ENCODE peak calls at places on chromosome X, in eight cellular contexts. W is SK-N-SH; G is SJSA1; Y is BE2C; V is GM23338; K is lower lobe of right lung; S is astrocyte; T is CD8-positive, alpha-beta memory T cell. J is an unnamed sample.
A peak's percentile ranks its signal among the peaks of the same experiment; 100 is the strongest.

GRCh38 chrX:37926700-37927099 is 79.3 kb upstream of the DYNLT3 start:
- DNase-seq in W (peak; percentile 8), G (no peak), Y (no peak), V (peak; percentile 47), K (no peak), S (peak; percentile 25), T (no peak), J (peak; percentile 36)

GRCh38 chrX:13013353-13014110 is 30.9 kb downstream of the FAM9C start:
- DNase-seq in W (no peak), G (no peak), Y (no peak), V (no peak), K (no peak), S (no peak), T (peak; percentile 30), J (no peak)

GRCh38 chrX:124501566-124501965 is 155.2 kb downstream of the SH2D1A start:
- DNase-seq in W (no peak), G (no peak), Y (no peak), V (no peak), K (no peak), S (no peak), T (no peak), J (no peak)

GRCh38 chrX:2682582-2683177 is 8.4 kb upstream of the CD99 start:
- DNase-seq in W (no peak), G (no peak), Y (no peak), V (no peak), K (no peak), S (no peak), T (no peak), J (no peak)

GRCh38 chrX:23908219-23909003 is 605 bp downstream of the CXorf58 start:
- DNase-seq in W (no peak), G (no peak), Y (no peak), V (peak; percentile 53), K (no peak), S (no peak), T (no peak), J (no peak)

GRCh38 chrX:12441376-12442128 is 303.3 kb downstream of the FRMPD4 start:
- DNase-seq in W (no peak), G (no peak), Y (no peak), V (no peak), K (no peak), S (peak; percentile 77), T (no peak), J (peak; percentile 60)

GRCh38 chrX:13364230-13364629 is 44.4 kb upstream of the ATXN3L start:
- DNase-seq in W (no peak), G (no peak), Y (no peak), V (no peak), K (no peak), S (no peak), T (no peak), J (no peak)

GRCh38 chrX:150229030-150229429 is 134.1 kb upstream of the MAMLD1 start:
- DNase-seq in W (no peak), G (no peak), Y (no peak), V (no peak), K (no peak), S (no peak), T (no peak), J (no peak)

GRCh38 chrX:45368705-45369104 is 168.0 kb upstream of the DIPK2B start:
- DNase-seq in W (no peak), G (no peak), Y (no peak), V (no peak), K (no peak), S (no peak), T (no peak), J (no peak)

GRCh38 chrX:101659601-101660063 is at the start of gene ARMCX2:
- DNase-seq in W (peak; percentile 81), G (no peak), Y (no peak), V (peak; percentile 66), K (peak; percentile 59), S (peak; percentile 61), T (peak; percentile 10), J (peak; percentile 37)

GRCh38 chrX:154349359-154349935 is 25.0 kb downstream of the FLNA start:
- DNase-seq in W (no peak), G (no peak), Y (no peak), V (no peak), K (peak; percentile 37), S (no peak), T (no peak), J (no peak)
- H3K36me3 ChIP-seq in W (peaks cover 51% of the 10 kb centered on the region), G (peaks cover 66% of the 10 kb centered on the region), Y (peaks cover 62% of the 10 kb centered on the region), V (peaks cover 10% of the 10 kb centered on the region), K (peaks cover 59% of the 10 kb centered on the region), S (peaks cover 22% of the 10 kb centered on the region), T (peaks cover 38% of the 10 kb centered on the region), J (peaks cover 24% of the 10 kb centered on the region)

DNA sequence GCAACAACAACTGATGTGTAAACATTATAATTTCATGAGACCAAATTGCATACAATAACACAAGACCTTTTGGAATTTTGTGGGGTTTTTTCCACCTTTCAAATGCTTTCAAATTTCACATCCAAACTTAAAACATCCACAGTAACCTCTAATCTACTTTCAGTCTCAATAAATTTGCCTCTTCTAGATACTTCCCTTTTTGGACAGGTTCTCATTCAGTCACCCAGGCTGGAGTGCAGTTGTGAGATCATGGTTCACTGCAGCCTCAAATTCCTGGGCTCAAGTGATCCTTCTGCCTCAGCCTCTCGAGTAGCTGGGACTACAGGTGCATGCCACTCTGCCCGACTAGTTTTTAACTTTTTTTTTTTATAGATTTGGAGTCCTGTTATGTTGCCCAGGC is 556.6 kb downstream of the NLGN4X start:
- DNase-seq in W (no peak), G (no peak), Y (no peak), V (no peak), K (no peak), S (no peak), T (no peak), J (no peak)
- H3K36me3 ChIP-seq in W (no peaks in the 10 kb centered on the region), G (no peaks in the 10 kb centered on the region), Y (no peaks in the 10 kb centered on the region), V (no peaks in the 10 kb centered on the region), K (no peaks in the 10 kb centered on the region), S (no peaks in the 10 kb centered on the region), T (no peaks in the 10 kb centered on the region), J (no peaks in the 10 kb centered on the region)

GRCh38 chrX:120536056-120536455 is 24.7 kb downstream of the CUL4B start:
- DNase-seq in W (no peak), G (no peak), Y (no peak), V (no peak), K (no peak), S (no peak), T (no peak), J (no peak)
- H3K36me3 ChIP-seq in W (peaks cover 74% of the 10 kb centered on the region), G (peaks cover 50% of the 10 kb centered on the region), Y (no peaks in the 10 kb centered on the region), V (peaks cover 3% of the 10 kb centered on the region), K (peaks cover 94% of the 10 kb centered on the region), S (peaks cover 38% of the 10 kb centered on the region), T (peaks cover 16% of the 10 kb centered on the region), J (no peaks in the 10 kb centered on the region)

GRCh38 chrX:7127058-7127457 is 20.5 kb upstream of the STS start:
- DNase-seq in W (no peak), G (no peak), Y (no peak), V (no peak), K (no peak), S (peak; percentile 16), T (no peak), J (no peak)
- H3K36me3 ChIP-seq in W (peaks cover 5% of the 10 kb centered on the region), G (no peaks in the 10 kb centered on the region), Y (no peaks in the 10 kb centered on the region), V (no peaks in the 10 kb centered on the region), K (no peaks in the 10 kb centered on the region), S (no peaks in the 10 kb centered on the region), T (no peaks in the 10 kb centered on the region), J (no peaks in the 10 kb centered on the region)

GRCh38 chrX:53678667-53679066 is 7.9 kb downstream of the HUWE1 start:
- DNase-seq in W (no peak), G (no peak), Y (no peak), V (peak; percentile 32), K (no peak), S (no peak), T (peak; percentile 6), J (peak; percentile 11)
- H3K36me3 ChIP-seq in W (peaks cover 44% of the 10 kb centered on the region), G (peaks cover 56% of the 10 kb centered on the region), Y (peaks cover 39% of the 10 kb centered on the region), V (peaks cover 8% of the 10 kb centered on the region), K (peaks cover 45% of the 10 kb centered on the region), S (peaks cover 24% of the 10 kb centered on the region), T (peaks cover 5% of the 10 kb centered on the region), J (no peaks in the 10 kb centered on the region)

GRCh38 chrX:153456704-153457103 is 10.8 kb upstream of the TREX2 start:
- DNase-seq in W (no peak), G (no peak), Y (no peak), V (no peak), K (no peak), S (no peak), T (no peak), J (no peak)
- H3K36me3 ChIP-seq in W (peaks cover 5% of the 10 kb centered on the region), G (no peaks in the 10 kb centered on the region), Y (no peaks in the 10 kb centered on the region), V (no peaks in the 10 kb centered on the region), K (peaks cover 11% of the 10 kb centered on the region), S (no peaks in the 10 kb centered on the region), T (no peaks in the 10 kb centered on the region), J (no peaks in the 10 kb centered on the region)

GRCh38 chrX:16160729-16161128 is 6.6 kb upstream of the MAGEB17 start:
- DNase-seq in W (no peak), G (peak; percentile 48), Y (no peak), V (no peak), K (no peak), S (peak; percentile 94), T (no peak), J (peak; percentile 89)

GRCh38 chrX:16164748-16165147 is 2.5 kb upstream of the MAGEB17 start:
- DNase-seq in W (no peak), G (no peak), Y (no peak), V (no peak), K (no peak), S (no peak), T (no peak), J (no peak)

GRCh38 chrX:16167181-16167580 is at the start of gene MAGEB17:
- DNase-seq in W (no peak), G (no peak), Y (no peak), V (no peak), K (no peak), S (no peak), T (no peak), J (no peak)

GRCh38 chrX:16162391-16162790 is 4.9 kb upstream of the MAGEB17 start:
- DNase-seq in W (no peak), G (no peak), Y (no peak), V (peak; percentile 27), K (no peak), S (no peak), T (no peak), J (no peak)
- H3K36me3 ChIP-seq in W (no peaks in the 10 kb centered on the region), G (no peaks in the 10 kb centered on the region), Y (no peaks in the 10 kb centered on the region), V (no peaks in the 10 kb centered on the region), K (no peaks in the 10 kb centered on the region), S (no peaks in the 10 kb centered on the region), T (no peaks in the 10 kb centered on the region), J (no peaks in the 10 kb centered on the region)

J was measured in bronchial epithelial cell.